ENCODE peak calls at places on chromosomes 2 and 18, in six cellular contexts. R is A549, Y is HepG2, F is endothelial cell of umbilical vein, O is K562, C is H1. G is an unnamed sample.

GRCh38 chr2:29632018-29632417 is 289.4 kb downstream of the ALK start:
- DNase-seq in R (no peak), O (no peak), F (no peak), C (no peak), Y (no peak), G (no peak)

GRCh38 chr18:31598021-31598805 is 6.5 kb downstream of the TTR start:
- DNase-seq in Y (no peak), O (no peak), R (no peak), C (no peak), F (no peak), G (no peak)

GRCh38 chr2:236777408-236777807 is 207.8 kb downstream of the ACKR3 start:
- DNase-seq in Y (no peak), O (no peak), C (no peak), F (no peak), R (no peak), G (no peak)

GRCh38 chr2:68834737-68835136 is 36.5 kb downstream of the BMP10 start:
- DNase-seq in R (no peak), O (no peak), C (no peak), F (no peak), Y (no peak), G (no peak)

GRCh38 chr2:133747965-133748700 is 179.9 kb upstream of the NCKAP5 start:
- DNase-seq in R (no peak), C (no peak), Y (no peak), F (no peak), O (no peak), G (no peak)

GRCh38 chr2:212005077-212005671 is 533.4 kb downstream of the ERBB4 start:
- DNase-seq in R (peak; percentile 2), F (peak; percentile 67), C (peak; percentile 55), O (peak; percentile 3), Y (peak; percentile 13), G (peak; percentile 54)

GRCh38 chr2:112189001-112189556 is 50.9 kb downstream of the FBLN7 start:
- DNase-seq in R (no peak), Y (no peak), C (no peak), O (no peak), F (no peak), G (no peak)

GRCh38 chr2:95698166-95698565 is 106.4 kb downstream of the TRIM43 start:
- DNase-seq in C (no peak), R (no peak), O (no peak), F (no peak), Y (no peak), G (no peak)

GRCh38 chr2:55418512-55419235 is 982 bp downstream of the CCDC88A start:
- DNase-seq in F (peak; percentile 62), Y (peak; percentile 30), C (no peak), R (no peak), O (peak; percentile 22), G (no peak)

GRCh38 chr2:113720167-113720566 is 36.3 kb downstream of the SLC35F5 start:
- DNase-seq in C (no peak), Y (peak; percentile 19), F (peak; percentile 23), R (peak; percentile 33), O (no peak), G (no peak)

GRCh38 chr2:65479528-65479927 is 47.1 kb upstream of the SPRED2 start:
- DNase-seq in O (no peak), C (no peak), F (no peak), R (no peak), Y (no peak), G (no peak)

GRCh38 chr18:22285299-22286140 is 116.1 kb downstream of the GATA6 start:
- DNase-seq in C (no peak), O (no peak), R (no peak), Y (peak; percentile 47), F (no peak), G (no peak)

GRCh38 chr2:122003196-122003595 is 247.7 kb downstream of the TSN start:
- DNase-seq in O (no peak), C (no peak), R (no peak), F (no peak), Y (no peak), G (no peak)

GRCh38 chr2:41782306-41783158 is 265.3 kb upstream of the PKDCC start:
- DNase-seq in O (peak; percentile 39), C (no peak), F (peak; percentile 60), R (peak; percentile 53), Y (peak; percentile 41), G (no peak)

GRCh38 chr2:172969609-172970008 is 106.0 kb upstream of the MAP3K20 start:
- DNase-seq in C (no peak), Y (no peak), F (peak; percentile 78), O (no peak), R (no peak), G (no peak)

GRCh38 chr2:46146866-46147502 is 150.2 kb upstream of the EPAS1 start:
- DNase-seq in F (no peak), O (no peak), R (no peak), C (no peak), Y (no peak), G (no peak)

GRCh38 chr2:27316655-27317412 is 6.1 kb downstream of the MPV17 start:
- DNase-seq in Y (no peak), C (no peak), O (no peak), R (no peak), F (no peak), G (no peak)

GRCh38 chr2:16148632-16149348 is 208.4 kb downstream of the MYCN start:
- DNase-seq in O (no peak), R (no peak), Y (no peak), C (peak; percentile 27), F (no peak), G (no peak)

GRCh38 chr2:119544075-119545031 is at the start of gene CFAP221:
- DNase-seq in R (peak; percentile 53), F (peak; percentile 78), O (peak; percentile 92), Y (peak; percentile 60), C (peak; percentile 93), G (peak; percentile 87)

GRCh38 chr2:46929612-46930011 is 14.0 kb upstream of the MCFD2 start:
- DNase-seq in R (no peak), Y (no peak), F (no peak), C (no peak), O (no peak), G (no peak)

GRCh38 chr2:71174207-71174606 is 43.8 kb downstream of the MPHOSPH10 start:
- DNase-seq in F (no peak), Y (no peak), R (no peak), O (no peak), C (peak; percentile 20), G (no peak)

GRCh38 chr2:144669196-144669987 is 149.5 kb upstream of the ZEB2 start:
- DNase-seq in O (no peak), F (no peak), Y (no peak), C (no peak), R (no peak), G (no peak)

GRCh38 chr2:202555354-202555753 is 79.4 kb upstream of the FAM117B start:
- DNase-seq in O (no peak), C (no peak), R (no peak), Y (no peak), F (no peak), G (no peak)

GRCh38 chr2:68709421-68709911 is 25.1 kb upstream of the ARHGAP25 start:
- DNase-seq in F (peak; percentile 52), Y (peak; percentile 57), C (peak; percentile 52), R (peak; percentile 62), O (peak; percentile 25), G (no peak)

GRCh38 chr2:160085662-160086061 is 23.2 kb upstream of the PLA2R1 start:
- DNase-seq in Y (no peak), F (no peak), C (no peak), O (peak; percentile 39), R (no peak), G (no peak)

GRCh38 chr2:45706028-45706427 is 54.6 kb downstream of the PRKCE start:
- DNase-seq in F (peak; percentile 45), Y (no peak), C (no peak), R (no peak), O (no peak), G (no peak)

GRCh38 chr2:74364533-74365505 is 15.3 kb downstream of the DCTN1 start:
- DNase-seq in C (no peak), O (no peak), R (no peak), F (no peak), Y (no peak), G (no peak)

GRCh38 chr2:47129191-47129711 is 25.9 kb downstream of the STPG4 start:
- DNase-seq in C (peak; percentile 53), Y (peak; percentile 58), O (no peak), F (no peak), R (no peak), G (no peak)

GRCh38 chr2:44267269-44268258 is 7.7 kb upstream of the SLC3A1 start:
- DNase-seq in O (no peak), Y (no peak), C (no peak), F (no peak), R (no peak), G (no peak)

GRCh38 chr2:134988994-134989605 is 58.1 kb downstream of the MAP3K19 start:
- DNase-seq in O (peak; percentile 43), C (no peak), Y (peak; percentile 33), R (peak; percentile 18), F (peak; percentile 34), G (no peak)

GRCh38 chr2:160489096-160489495 is 4.5 kb downstream of the RBMS1 start:
- DNase-seq in C (no peak), R (no peak), F (no peak), O (no peak), Y (no peak), G (no peak)

GRCh38 chr2:54422072-54422581 is 34.0 kb upstream of the SPTBN1 start:
- DNase-seq in F (no peak), C (no peak), Y (no peak), R (no peak), O (no peak), G (no peak)

GRCh38 chr18:50548160-50548559 is 11.7 kb upstream of the MAPK4 start:
- DNase-seq in R (no peak), F (no peak), O (no peak), Y (no peak), C (no peak), G (no peak)

GRCh38 chr2:175251425-175252041 is 70.0 kb upstream of the ATP5MC3 start:
- DNase-seq in R (peak; percentile 20), O (peak; percentile 13), F (peak; percentile 48), Y (peak; percentile 36), C (no peak), G (no peak)

GRCh38 chr2:177753682-177754475 is 318.7 kb downstream of the PDE11A start:
- DNase-seq in Y (no peak), R (peak; percentile 18), F (peak; percentile 34), C (no peak), O (peak; percentile 55), G (peak; percentile 31)
- TF ChIP-seq JUN in Y (no peak), R (no peak), F (no peak), C (no peak), O (peak; percentile 46), G (no peak)

GRCh38 chr2:163319006-163319405 is 416.8 kb downstream of the FIGN start:
- DNase-seq in F (peak; percentile 7), C (no peak), Y (no peak), R (no peak), O (no peak), G (no peak)
- TF ChIP-seq JUN in F (no peak), C (no peak), Y (no peak), R (no peak), O (no peak), G (no peak)

GRCh38 chr2:209463226-209463625 is 39.4 kb downstream of the MAP2 start:
- DNase-seq in R (peak; percentile 5), O (no peak), Y (no peak), F (no peak), C (no peak), G (no peak)
- TF ChIP-seq JUN in R (no peak), O (no peak), Y (no peak), F (no peak), C (no peak), G (no peak)

GRCh38 chr18:8045890-8046289 is 478.8 kb downstream of the PTPRM start:
- DNase-seq in O (no peak), F (no peak), C (no peak), R (no peak), Y (no peak), G (no peak)
- TF ChIP-seq JUN in O (no peak), F (no peak), C (no peak), R (no peak), Y (no peak), G (no peak)